ENCODE peak calls at places on chromosomes 12 and 14, in six cellular contexts. S is body of pancreas, Z is adrenal gland, E is heart left ventricle, R is HCT116, C is esophagus squamous epithelium. Q is an unnamed sample.

GRCh38 chr12:131087302-131087818 is 133.7 kb downstream of the ADGRD1 start:
- DNase-seq in S (no peak), Z (no peak), E (peak; percentile 38), R (no peak), C (no peak), Q (no peak)

GRCh38 chr12:13097526-13097925 is 5.9 kb downstream of the GSG1 start:
- DNase-seq in S (no peak), Z (no peak), E (no peak), R (no peak), C (no peak), Q (no peak)

GRCh38 chr12:131380961-131381705 is 329.8 kb upstream of the SFSWAP start:
- DNase-seq in S (no peak), Z (no peak), E (no peak), R (no peak), C (no peak), Q (no peak)

GRCh38 chr12:110109037-110109836 is 14.9 kb upstream of the IFT81 start:
- DNase-seq in S (peak; percentile 77), Z (peak; percentile 95), E (peak; percentile 74), R (no peak), C (no peak), Q (peak; percentile 88)

GRCh38 chr12:92844147-92844763 is 84.8 kb downstream of the EEA1 start:
- DNase-seq in S (no peak), Z (no peak), E (no peak), R (no peak), C (no peak), Q (no peak)

GRCh38 chr12:3727877-3728632 is 24.9 kb downstream of the CRACR2A start:
- DNase-seq in S (peak; percentile 28), Z (no peak), E (no peak), R (no peak), C (no peak), Q (no peak)

GRCh38 chr12:93514853-93515252 is 47.5 kb downstream of the MRPL42 start:
- DNase-seq in S (no peak), Z (no peak), E (no peak), R (no peak), C (no peak), Q (no peak)

GRCh38 chr14:91888641-91889476 is 21.5 kb upstream of the TC2N start:
- DNase-seq in S (no peak), Z (no peak), E (no peak), R (no peak), C (no peak), Q (no peak)

GRCh38 chr12:43098766-43099550 is 453.0 kb downstream of the ADAMTS20 start:
- DNase-seq in S (no peak), Z (no peak), E (no peak), R (no peak), C (no peak), Q (no peak)

GRCh38 chr14:29955087-29955486 is 27.4 kb upstream of the PRKD1 start:
- DNase-seq in S (no peak), Z (no peak), E (no peak), R (no peak), C (no peak), Q (no peak)

GRCh38 chr14:92103363-92103762 is 3.0 kb downstream of the ATXN3 start:
- DNase-seq in S (no peak), Z (no peak), E (no peak), R (no peak), C (no peak), Q (no peak)

GRCh38 chr12:110750784-110751461 is 8.2 kb upstream of the PPP1CC start:
- DNase-seq in S (no peak), Z (no peak), E (no peak), R (no peak), C (no peak), Q (no peak)

GRCh38 chr14:35046751-35047536 is 872 bp downstream of the FAM177A1 start:
- DNase-seq in S (peak; percentile 60), Z (peak; percentile 61), E (no peak), R (no peak), C (peak; percentile 26), Q (peak; percentile 56)

GRCh38 chr14:89185919-89186849 is 230.8 kb downstream of the FOXN3 start:
- DNase-seq in S (no peak), Z (peak; percentile 86), E (no peak), R (peak; percentile 73), C (no peak), Q (no peak)

GRCh38 chr12:88011755-88012154 is 17.4 kb downstream of the C12orf50 start:
- DNase-seq in S (no peak), Z (no peak), E (no peak), R (no peak), C (no peak), Q (no peak)

GRCh38 chr14:99589651-99590530 is 14.1 kb downstream of the CCDC85C start:
- DNase-seq in S (no peak), Z (no peak), E (peak; percentile 50), R (no peak), C (no peak), Q (no peak)

DNA sequence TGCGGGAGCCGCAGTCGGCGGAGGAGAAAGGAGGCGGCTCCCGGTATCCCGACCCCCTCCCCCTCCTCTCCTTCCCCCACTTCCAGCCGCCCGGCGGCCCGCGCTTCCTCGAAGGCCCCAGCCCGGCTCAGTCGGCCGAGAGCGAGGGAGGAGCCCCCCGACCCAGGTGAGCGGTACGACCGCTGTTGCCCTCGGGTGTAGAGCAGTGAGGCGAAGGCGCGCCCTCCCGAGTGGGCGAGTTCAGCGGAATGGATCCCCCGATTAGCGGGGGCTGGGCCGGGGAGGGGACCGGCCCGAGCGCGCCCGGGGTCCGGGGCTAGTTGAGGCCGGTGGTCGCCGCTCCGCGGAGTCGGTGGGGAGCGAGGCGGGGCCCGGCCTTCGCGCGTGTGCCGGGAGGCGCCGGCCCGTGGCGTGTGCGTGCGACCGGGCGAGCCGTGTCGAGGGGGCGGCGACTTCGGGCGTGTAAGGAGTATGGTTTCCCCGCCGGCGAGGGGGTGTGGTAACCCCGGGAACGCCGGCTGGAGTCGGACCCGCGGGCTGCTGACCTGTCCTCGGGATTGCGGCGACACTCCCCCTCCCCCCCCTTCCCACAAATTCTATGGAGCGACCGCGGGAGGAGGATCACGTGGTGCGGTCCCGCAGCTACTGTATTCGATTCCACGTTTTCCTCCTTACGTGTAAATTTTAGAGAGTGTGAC is 490 bp downstream of the RIMKLB start:
- DNase-seq in S (peak; percentile 43), Z (peak; percentile 63), E (peak; percentile 81), R (no peak), C (no peak), Q (peak; percentile 73)
- TF ChIP-seq POLR2A in S (peak; percentile 19), Z (no peak), E (peak; percentile 17), R (no peak), C (no peak), Q (no peak)

GRCh38 chr12:49798934-49799333 is 29.3 kb downstream of the NCKAP5L start:
- DNase-seq in S (no peak), Z (no peak), E (no peak), R (no peak), C (no peak), Q (no peak)

GRCh38 chr12:49796606-49797451 is 31.4 kb downstream of the NCKAP5L start:
- DNase-seq in S (no peak), Z (no peak), E (no peak), R (no peak), C (no peak), Q (peak; percentile 35)

GRCh38 chr12:49797452-49797782 is 30.8 kb downstream of the NCKAP5L start:
- DNase-seq in S (no peak), Z (no peak), E (no peak), R (no peak), C (no peak), Q (no peak)

GRCh38 chr12:49796155-49796554 is 32.1 kb downstream of the NCKAP5L start:
- DNase-seq in S (no peak), Z (no peak), E (no peak), R (no peak), C (no peak), Q (no peak)

DNA sequence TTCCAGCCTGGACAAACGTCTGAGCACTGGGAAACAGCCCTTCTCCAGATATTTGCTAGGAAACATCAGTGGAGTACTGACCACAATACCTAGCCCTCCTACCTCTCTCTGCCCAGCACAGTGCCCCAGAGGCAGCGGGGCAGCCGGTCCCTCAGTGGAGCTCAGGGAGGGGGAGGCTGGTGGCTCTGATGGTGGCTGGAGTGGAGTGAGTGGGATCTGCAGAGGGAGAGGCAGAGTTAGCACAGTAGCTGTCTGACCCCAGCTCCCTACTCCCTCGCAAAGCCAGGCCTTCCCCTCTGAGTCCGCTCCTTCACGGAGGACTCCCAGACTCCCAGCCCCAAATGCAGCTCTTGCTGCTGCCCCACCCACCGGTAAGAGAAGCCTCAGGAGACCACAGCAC is 30.0 kb downstream of the NCKAP5L start:
- DNase-seq in S (no peak), Z (no peak), E (no peak), R (no peak), C (no peak), Q (no peak)
- H3K36me3 ChIP-seq in S (peaks cover 12% of the 10 kb centered on the region), Z (no peaks in the 10 kb centered on the region), E (peaks cover 11% of the 10 kb centered on the region), R (no peaks in the 10 kb centered on the region), C (peaks cover 15% of the 10 kb centered on the region), Q (no peaks in the 10 kb centered on the region)

DNA sequence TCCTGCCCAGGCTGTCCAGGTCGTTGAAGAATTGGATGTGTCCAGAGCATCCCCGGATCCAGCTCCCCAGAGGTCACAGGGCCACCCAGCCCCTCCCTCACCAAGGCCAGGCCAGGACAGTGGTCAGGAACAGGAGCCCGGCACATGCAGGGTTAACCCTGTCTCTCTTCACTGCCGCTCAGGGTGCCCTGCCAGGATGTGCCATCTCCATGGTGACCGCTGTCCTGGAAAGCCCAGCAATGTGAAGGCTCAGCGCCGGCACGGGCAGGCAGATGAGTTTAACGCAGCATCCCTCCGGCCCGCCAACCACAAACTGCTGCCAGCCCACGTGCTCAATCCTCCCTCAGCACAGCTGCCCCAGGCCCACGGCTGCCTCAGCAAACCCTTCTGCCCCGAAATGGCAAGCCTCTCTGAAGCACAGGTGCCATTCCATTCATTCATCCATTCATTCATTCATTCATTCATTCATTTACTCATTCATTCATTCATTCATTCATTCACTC is 4.4 kb downstream of the TMEM179 start:
- DNase-seq in S (peak; percentile 41), Z (no peak), E (no peak), R (no peak), C (no peak), Q (no peak)
- TF ChIP-seq POLR2A in S (no peak), Z (no peak), E (no peak), R (no peak), C (no peak), Q (no peak)

GRCh38 chr12:123599310-123599709 is 2.6 kb upstream of the DDX55 start:
- DNase-seq in S (no peak), Z (no peak), E (no peak), R (no peak), C (no peak), Q (no peak)

GRCh38 chr12:123601602-123602489 is at the start of gene DDX55:
- DNase-seq in S (peak; percentile 86), Z (peak; percentile 87), E (peak; percentile 91), R (peak; percentile 64), C (no peak), Q (peak; percentile 87)

GRCh38 chr12:123599721-123600120 is 2.2 kb upstream of the DDX55 start:
- DNase-seq in S (no peak), Z (no peak), E (no peak), R (no peak), C (no peak), Q (peak; percentile 3)

GRCh38 chr12:123598522-123598921 is 3.4 kb upstream of the DDX55 start:
- DNase-seq in S (no peak), Z (no peak), E (no peak), R (no peak), C (no peak), Q (no peak)

DNA sequence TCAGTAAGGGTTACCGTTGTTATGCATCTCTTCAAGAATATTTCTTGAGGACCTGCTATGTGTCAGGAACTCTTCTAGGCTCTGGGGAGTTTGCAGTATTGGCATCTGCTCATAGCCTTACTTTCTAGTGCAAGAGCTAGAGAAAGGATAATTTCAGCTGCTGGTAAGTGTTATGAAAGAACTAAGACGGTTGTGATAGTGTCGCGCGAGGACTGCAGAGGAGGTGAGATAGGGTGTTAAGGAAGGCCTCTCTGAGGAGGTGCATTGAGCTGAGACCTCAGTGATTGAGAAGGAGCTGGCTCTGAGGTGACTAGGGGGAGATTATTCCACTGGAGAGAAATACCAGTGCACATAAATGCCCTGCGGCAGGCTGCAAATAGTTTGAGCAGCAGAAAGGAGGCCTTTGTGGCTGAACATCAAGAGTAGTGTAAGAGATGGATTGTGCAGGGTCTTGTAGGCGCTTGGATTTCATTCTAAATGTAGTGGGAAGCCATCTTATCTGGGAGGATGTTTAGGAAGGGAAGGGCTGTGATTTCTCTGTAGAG is 824 bp downstream of the DDX55 start:
- DNase-seq in S (no peak), Z (no peak), E (no peak), R (no peak), C (no peak), Q (peak; percentile 13)
- H3K36me3 ChIP-seq in S (peaks cover 13% of the 10 kb centered on the region), Z (no peaks in the 10 kb centered on the region), E (peaks cover 10% of the 10 kb centered on the region), R (peaks cover 35% of the 10 kb centered on the region), C (peaks cover 11% of the 10 kb centered on the region), Q (no peaks in the 10 kb centered on the region)